ENCODE peak calls at places on chromosomes 1 and 21, in five cellular contexts. One of them, this sample, is unnamed.

GRCh38 chr1:203041351-203041932 is 15.2 kb downstream of the PPFIA4 start:
- DNase-seq in SK-N-SH: no peak
- DNase-seq in OCI-LY7: no peak
- DNase-seq in HCT116: no peak
- DNase-seq in GM23338: no peak
- DNase-seq in this sample: no peak

GRCh38 chr1:159909381-159909780 is 9.4 kb upstream of the CFAP45 start:
- DNase-seq in HCT116: no peak
- DNase-seq in GM23338: no peak
- DNase-seq in OCI-LY7: no peak
- DNase-seq in SK-N-SH: no peak
- DNase-seq in this sample: no peak

GRCh38 chr1:178418284-178418955 is 78.3 kb downstream of the CLEC20A start:
- DNase-seq in HCT116: no peak
- DNase-seq in OCI-LY7: peak; percentile 23
- DNase-seq in GM23338: no peak
- DNase-seq in SK-N-SH: no peak
- DNase-seq in this sample: no peak

GRCh38 chr1:159091547-159092397 is 15.2 kb upstream of the AIM2 start:
- DNase-seq in OCI-LY7: no peak
- DNase-seq in SK-N-SH: no peak
- DNase-seq in HCT116: no peak
- DNase-seq in GM23338: no peak
- DNase-seq in this sample: no peak

GRCh38 chr1:61270761-61271411 is 188.5 kb downstream of the NFIA start:
- DNase-seq in SK-N-SH: no peak
- DNase-seq in HCT116: no peak
- DNase-seq in GM23338: no peak
- DNase-seq in OCI-LY7: no peak
- DNase-seq in this sample: no peak

GRCh38 chr1:112298558-112298957 is 97.5 kb upstream of the CTTNBP2NL start:
- DNase-seq in GM23338: peak; percentile 88
- DNase-seq in OCI-LY7: peak; percentile 29
- DNase-seq in SK-N-SH: peak; percentile 42
- DNase-seq in HCT116: peak; percentile 48
- DNase-seq in this sample: peak; percentile 52

GRCh38 chr1:175493321-175493998 is 249.9 kb downstream of the TNR start:
- DNase-seq in GM23338: peak; percentile 30
- DNase-seq in SK-N-SH: no peak
- DNase-seq in OCI-LY7: no peak
- DNase-seq in HCT116: no peak
- DNase-seq in this sample: no peak

GRCh38 chr1:58802640-58803476 is 19.0 kb upstream of the JUN start:
- DNase-seq in GM23338: no peak
- DNase-seq in HCT116: no peak
- DNase-seq in OCI-LY7: no peak
- DNase-seq in SK-N-SH: no peak
- DNase-seq in this sample: no peak

GRCh38 chr1:160738266-160738665 is 781 bp upstream of the SLAMF7 start:
- DNase-seq in GM23338: no peak
- DNase-seq in SK-N-SH: no peak
- DNase-seq in HCT116: no peak
- DNase-seq in OCI-LY7: no peak
- DNase-seq in this sample: no peak

GRCh38 chr1:51417496-51418383 is 87.4 kb upstream of the TTC39A start:
- DNase-seq in OCI-LY7: no peak
- DNase-seq in GM23338: no peak
- DNase-seq in SK-N-SH: no peak
- DNase-seq in HCT116: no peak
- DNase-seq in this sample: no peak

GRCh38 chr1:41005876-41006275 is 15.6 kb downstream of the SLFNL1 start:
- DNase-seq in OCI-LY7: no peak
- DNase-seq in HCT116: no peak
- DNase-seq in SK-N-SH: no peak
- DNase-seq in GM23338: no peak
- DNase-seq in this sample: no peak

GRCh38 chr1:116737855-116738318 is 16.3 kb upstream of the CD2 start:
- DNase-seq in HCT116: no peak
- DNase-seq in SK-N-SH: no peak
- DNase-seq in OCI-LY7: peak; percentile 40
- DNase-seq in GM23338: no peak
- DNase-seq in this sample: no peak

GRCh38 chr1:204350857-204351573 is 8.7 kb downstream of the PLEKHA6 start:
- DNase-seq in HCT116: no peak
- DNase-seq in GM23338: peak; percentile 96
- DNase-seq in OCI-LY7: peak; percentile 17
- DNase-seq in SK-N-SH: peak; percentile 90
- DNase-seq in this sample: no peak

GRCh38 chr1:155093938-155094621 is 15.4 kb downstream of the EFNA3 start:
- DNase-seq in GM23338: peak; percentile 81
- DNase-seq in HCT116: peak; percentile 35
- DNase-seq in SK-N-SH: peak; percentile 77
- DNase-seq in OCI-LY7: peak; percentile 48
- DNase-seq in this sample: no peak

GRCh38 chr1:66214901-66215300 is 319.1 kb upstream of the SGIP1 start:
- DNase-seq in GM23338: no peak
- DNase-seq in SK-N-SH: no peak
- DNase-seq in OCI-LY7: no peak
- DNase-seq in HCT116: no peak
- DNase-seq in this sample: no peak

GRCh38 chr21:27802816-27803475 is 836.1 kb upstream of the ADAMTS5 start:
- DNase-seq in SK-N-SH: peak; percentile 27
- DNase-seq in HCT116: no peak
- DNase-seq in GM23338: peak; percentile 82
- DNase-seq in OCI-LY7: peak; percentile 4
- DNase-seq in this sample: no peak

GRCh38 chr1:162676087-162676486 is 43.8 kb downstream of the DDR2 start:
- DNase-seq in OCI-LY7: no peak
- DNase-seq in SK-N-SH: no peak
- DNase-seq in HCT116: no peak
- DNase-seq in GM23338: no peak
- DNase-seq in this sample: no peak

GRCh38 chr1:189424746-189425331 is 1052.8 kb downstream of the BRINP3 start:
- DNase-seq in HCT116: no peak
- DNase-seq in SK-N-SH: no peak
- DNase-seq in OCI-LY7: no peak
- DNase-seq in GM23338: no peak
- DNase-seq in this sample: no peak

GRCh38 chr1:151085953-151086559 is 15.5 kb downstream of the GABPB2 start:
- DNase-seq in GM23338: no peak
- DNase-seq in OCI-LY7: no peak
- DNase-seq in HCT116: no peak
- DNase-seq in SK-N-SH: no peak
- DNase-seq in this sample: no peak

GRCh38 chr1:50700226-50701020 is 259.6 kb downstream of the FAF1 start:
- DNase-seq in OCI-LY7: no peak
- DNase-seq in SK-N-SH: no peak
- DNase-seq in GM23338: peak; percentile 94
- DNase-seq in HCT116: no peak
- DNase-seq in this sample: no peak

GRCh38 chr1:238552271-238552670 is 661.5 kb upstream of the ZP4 start:
- DNase-seq in SK-N-SH: no peak
- DNase-seq in OCI-LY7: no peak
- DNase-seq in GM23338: no peak
- DNase-seq in HCT116: no peak
- DNase-seq in this sample: no peak

GRCh38 chr1:59263116-59263515 is 33.8 kb upstream of the FGGY start:
- DNase-seq in SK-N-SH: no peak
- DNase-seq in GM23338: no peak
- DNase-seq in OCI-LY7: no peak
- DNase-seq in HCT116: no peak
- DNase-seq in this sample: no peak

GRCh38 chr1:157400766-157401165 is 151.5 kb downstream of the FCRL5 start:
- DNase-seq in SK-N-SH: no peak
- DNase-seq in GM23338: no peak
- DNase-seq in OCI-LY7: no peak
- DNase-seq in HCT116: no peak
- DNase-seq in this sample: no peak

GRCh38 chr1:157399343-157399983 is 152.9 kb downstream of the FCRL5 start:
- DNase-seq in SK-N-SH: no peak
- DNase-seq in HCT116: no peak
- DNase-seq in OCI-LY7: no peak
- DNase-seq in GM23338: no peak
- DNase-seq in this sample: no peak

GRCh38 chr1:157403608-157404007 is 148.7 kb downstream of the FCRL5 start:
- DNase-seq in OCI-LY7: peak; percentile 10
- DNase-seq in SK-N-SH: no peak
- DNase-seq in HCT116: no peak
- DNase-seq in GM23338: no peak
- DNase-seq in this sample: no peak

GRCh38 chr1:157403203-157403602 is 149.1 kb downstream of the FCRL5 start:
- DNase-seq in HCT116: peak; percentile 3
- DNase-seq in GM23338: peak; percentile 70
- DNase-seq in OCI-LY7: peak; percentile 48
- DNase-seq in SK-N-SH: no peak
- DNase-seq in this sample: no peak

DNA sequence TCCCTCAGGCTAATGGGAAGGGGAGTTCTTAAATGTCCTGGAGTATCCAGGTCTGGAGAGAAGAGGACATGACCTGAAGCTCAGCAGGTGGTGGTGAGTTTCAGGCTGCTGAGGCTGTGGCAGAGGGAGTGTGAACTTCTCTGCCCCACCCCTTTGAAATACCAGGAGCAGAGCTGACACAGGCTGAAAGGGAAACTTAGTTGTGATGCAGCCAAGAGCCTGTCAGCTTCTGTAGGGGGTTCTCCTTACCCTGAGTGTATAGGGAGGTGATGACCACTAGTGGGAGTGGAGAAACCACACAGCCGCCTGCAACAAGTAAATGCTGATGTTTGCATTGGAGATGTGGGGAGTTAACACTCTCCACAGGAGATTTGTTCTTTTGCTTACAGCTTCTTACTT is 152.3 kb downstream of the FCRL5 start:
- DNase-seq in OCI-LY7: no peak
- DNase-seq in SK-N-SH: no peak
- DNase-seq in GM23338: no peak
- DNase-seq in HCT116: no peak
- DNase-seq in this sample: no peak
- TF ChIP-seq CTCF in OCI-LY7: no peak
- TF ChIP-seq CTCF in SK-N-SH: no peak
- TF ChIP-seq CTCF in GM23338: no peak
- TF ChIP-seq CTCF in HCT116: no peak
- TF ChIP-seq CTCF in this sample: no peak

GRCh38 chr1:205353612-205354011 is 3.1 kb downstream of the KLHDC8A start:
- DNase-seq in SK-N-SH: no peak
- DNase-seq in OCI-LY7: no peak
- DNase-seq in HCT116: no peak
- DNase-seq in GM23338: no peak
- DNase-seq in this sample: no peak
- H3K9me2 ChIP-seq in SK-N-SH: no peaks in the 10 kb centered on the region
- H3K9me2 ChIP-seq in OCI-LY7: no peaks in the 10 kb centered on the region
- H3K9me2 ChIP-seq in HCT116: no peaks in the 10 kb centered on the region
- H3K9me2 ChIP-seq in GM23338: no peaks in the 10 kb centered on the region
- H3K9me2 ChIP-seq in this sample: no peaks in the 10 kb centered on the region

DNA sequence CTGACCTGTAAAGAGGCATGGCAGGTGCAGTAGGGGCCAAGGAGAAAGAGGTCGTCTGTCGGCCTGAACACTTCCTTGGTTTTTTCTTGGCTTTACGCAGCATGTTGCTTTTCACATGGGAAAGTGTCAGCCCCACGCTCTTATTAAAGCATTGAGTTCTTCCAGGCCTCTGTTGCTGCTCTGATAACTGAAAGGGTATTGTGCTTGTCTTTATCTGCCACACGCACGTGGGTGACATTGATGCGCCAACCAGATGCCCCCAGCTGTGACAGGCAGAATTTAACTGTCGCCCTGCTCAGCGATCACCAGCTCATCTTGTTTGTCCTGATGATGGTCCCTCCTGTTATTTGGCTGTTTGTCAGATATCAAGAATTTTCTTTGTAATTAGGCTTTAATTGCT is 76.5 kb downstream of the GALNT2 start:
- DNase-seq in OCI-LY7: peak; percentile 23
- DNase-seq in GM23338: no peak
- DNase-seq in SK-N-SH: peak; percentile 82
- DNase-seq in HCT116: no peak
- DNase-seq in this sample: no peak
- H4K20me1 ChIP-seq in OCI-LY7: no peaks in the 10 kb centered on the region
- H4K20me1 ChIP-seq in GM23338: peaks cover 12% of the 10 kb centered on the region
- H4K20me1 ChIP-seq in SK-N-SH: peaks cover 88% of the 10 kb centered on the region
- H4K20me1 ChIP-seq in HCT116: no peaks in the 10 kb centered on the region
- H4K20me1 ChIP-seq in this sample: peaks cover 10% of the 10 kb centered on the region

DNA sequence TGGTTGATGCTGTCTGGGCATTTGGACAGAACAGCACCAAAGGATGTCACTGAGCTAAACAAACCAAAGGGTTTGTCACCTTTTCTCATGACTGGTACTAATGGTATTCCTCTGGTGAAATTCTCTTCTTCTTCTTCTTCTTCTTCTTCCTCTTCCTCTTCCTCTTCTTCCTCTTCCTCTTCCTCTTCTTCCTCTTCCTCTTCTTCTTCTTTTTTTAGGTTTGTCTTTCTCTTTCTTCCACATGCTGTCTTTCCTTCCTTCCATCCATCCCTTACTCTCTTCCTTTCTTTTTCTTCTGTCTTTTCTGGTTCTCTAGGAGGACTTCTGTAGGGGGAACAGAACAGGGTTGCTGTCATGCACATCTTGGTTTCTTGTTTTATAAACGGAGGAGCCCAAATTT is 9.3 kb upstream of the IGFN1 start:
- DNase-seq in GM23338: no peak
- DNase-seq in SK-N-SH: no peak
- DNase-seq in OCI-LY7: no peak
- DNase-seq in HCT116: no peak
- DNase-seq in this sample: no peak
- TF ChIP-seq CTCF in GM23338: no peak
- TF ChIP-seq CTCF in SK-N-SH: no peak
- TF ChIP-seq CTCF in OCI-LY7: no peak
- TF ChIP-seq CTCF in HCT116: no peak
- TF ChIP-seq CTCF in this sample: no peak

This sample was measured in PC-9.